ENCODE peak calls at places on chromosomes 1 and 21, in five cellular contexts. G is bronchial epithelial cell, N is AG09309, J is psoas muscle, B is hepatocyte. C is an unnamed sample.

GRCh38 chr21:46194374-46195334 is 10.4 kb upstream of the SPATC1L start:
- DNase-seq in G (no peak), N (no peak), J (no peak), B (peak; percentile 2), C (no peak)

GRCh38 chr21:43646550-43647260 is 12.6 kb downstream of the HSF2BP start:
- DNase-seq in G (peak; percentile 95), N (peak; percentile 75), J (peak; percentile 94), B (peak; percentile 94), C (peak; percentile 88)

GRCh38 chr1:218383681-218384080 is 38.5 kb downstream of the TGFB2 start:
- DNase-seq in G (peak; percentile 49), N (peak; percentile 82), J (no peak), B (no peak), C (no peak)

GRCh38 chr21:38303300-38303699 is 46.5 kb downstream of the KCNJ15 start:
- DNase-seq in G (peak; percentile 86), N (peak; percentile 93), J (peak; percentile 63), B (peak; percentile 49), C (peak; percentile 99)

GRCh38 chr1:12539705-12540579 is 78.1 kb downstream of the DHRS3 start:
- DNase-seq in G (no peak), N (peak; percentile 96), J (peak; percentile 92), B (peak; percentile 80), C (no peak)

GRCh38 chr21:34908424-34909055 is 140.6 kb downstream of the RUNX1 start:
- DNase-seq in G (peak; percentile 53), N (no peak), J (peak; percentile 51), B (peak; percentile 61), C (no peak)

GRCh38 chr21:32349333-32349944 is 43.4 kb downstream of the URB1 start:
- DNase-seq in G (no peak), N (no peak), J (no peak), B (no peak), C (no peak)

GRCh38 chr1:226349801-226350503 is 41.0 kb upstream of the LIN9 start:
- DNase-seq in G (no peak), N (no peak), J (no peak), B (peak; percentile 52), C (no peak)

GRCh38 chr1:235068155-235069121 is 60.2 kb downstream of the TOMM20 start:
- DNase-seq in G (peak; percentile 100), N (no peak), J (peak; percentile 50), B (no peak), C (peak; percentile 41)

GRCh38 chr1:179190861-179191260 is 38.6 kb downstream of the ABL2 start:
- DNase-seq in G (no peak), N (no peak), J (no peak), B (no peak), C (no peak)

GRCh38 chr1:36175137-36176095 is 19.5 kb downstream of the MAP7D1 start:
- DNase-seq in G (no peak), N (no peak), J (peak; percentile 89), B (no peak), C (no peak)

GRCh38 chr21:15848632-15849031 is 118.8 kb downstream of the USP25 start:
- DNase-seq in G (peak; percentile 89), N (no peak), J (no peak), B (peak; percentile 16), C (no peak)

GRCh38 chr1:62415687-62416086 is 21.2 kb upstream of the USP1 start:
- DNase-seq in G (no peak), N (no peak), J (no peak), B (no peak), C (no peak)

GRCh38 chr1:219567341-219567947 is 45.5 kb downstream of the ZC3H11B start:
- DNase-seq in G (peak; percentile 48), N (no peak), J (no peak), B (peak; percentile 51), C (no peak)

GRCh38 chr1:21861602-21862429 is 49.8 kb downstream of the LDLRAD2 start:
- DNase-seq in G (peak; percentile 28), N (peak; percentile 34), J (no peak), B (no peak), C (no peak)

GRCh38 chr1:97252076-97252475 is 530.5 kb downstream of the PTBP2 start:
- DNase-seq in G (peak; percentile 86), N (peak; percentile 90), J (peak; percentile 64), B (no peak), C (peak; percentile 91)

GRCh38 chr1:23599125-23599524 is 39.8 kb upstream of the ID3 start:
- DNase-seq in G (no peak), N (no peak), J (no peak), B (no peak), C (no peak)

GRCh38 chr1:23600283-23600682 is 41.0 kb upstream of the ID3 start:
- DNase-seq in G (no peak), N (no peak), J (no peak), B (no peak), C (no peak)

GRCh38 chr1:23596382-23597358 is 37.4 kb upstream of the ID3 start:
- DNase-seq in G (no peak), N (no peak), J (no peak), B (no peak), C (no peak)

GRCh38 chr1:23598424-23598823 is 39.1 kb upstream of the ID3 start:
- DNase-seq in G (no peak), N (no peak), J (no peak), B (no peak), C (no peak)

GRCh38 chr1:23597635-23598388 is 38.5 kb upstream of the ID3 start:
- DNase-seq in G (no peak), N (no peak), J (no peak), B (no peak), C (no peak)
- H3K4me3 ChIP-seq in G (no peak overlapping the region), N (no peak overlapping the region), J (no peak overlapping the region), B (no peak overlapping the region), C (no peak overlapping the region)

DNA sequence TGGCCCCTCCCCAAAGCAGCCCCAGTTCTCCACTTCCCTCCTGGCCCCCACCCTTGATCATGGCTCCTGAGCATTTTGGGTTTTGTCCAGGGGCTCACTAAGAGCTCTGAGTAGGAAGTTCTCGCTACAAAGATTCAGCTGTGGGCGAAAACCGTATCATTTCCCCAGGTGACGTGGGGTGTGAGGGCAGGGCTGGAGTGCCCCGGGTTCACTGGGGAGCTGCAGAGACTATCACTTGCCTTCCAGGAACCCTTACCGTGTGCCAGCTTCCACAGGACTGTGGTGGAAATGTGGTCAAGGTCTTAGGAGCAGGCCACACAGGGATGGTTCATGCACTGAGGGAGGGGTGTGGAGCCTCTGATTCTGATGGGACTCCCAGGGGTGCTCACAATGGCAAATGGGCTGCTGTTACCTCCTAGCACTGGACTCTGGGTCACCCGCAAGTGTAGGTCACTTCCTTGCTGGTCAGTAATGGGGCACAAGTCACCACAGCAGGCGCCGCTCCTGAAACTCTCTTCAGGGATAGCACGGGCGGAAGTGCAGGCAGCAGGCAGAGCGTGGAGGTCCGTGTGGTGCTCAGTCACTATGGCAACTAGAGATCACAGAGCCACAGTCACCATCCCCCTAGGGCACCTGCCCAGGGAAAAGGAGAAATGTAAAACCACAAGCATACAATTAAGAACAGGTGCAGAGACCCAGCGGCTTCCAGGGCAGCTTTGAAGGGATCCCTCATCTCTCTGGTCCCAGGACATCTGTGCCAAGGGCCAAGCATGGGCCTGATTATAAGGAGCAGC is 35.4 kb downstream of the RSPH1 start:
- DNase-seq in G (no peak), N (no peak), J (peak; percentile 47), B (no peak), C (no peak)
- H3K4me3 ChIP-seq in G (no peak overlapping the region), N (no peak overlapping the region), J (no peak overlapping the region), B (no peak overlapping the region), C (no peak overlapping the region)

DNA sequence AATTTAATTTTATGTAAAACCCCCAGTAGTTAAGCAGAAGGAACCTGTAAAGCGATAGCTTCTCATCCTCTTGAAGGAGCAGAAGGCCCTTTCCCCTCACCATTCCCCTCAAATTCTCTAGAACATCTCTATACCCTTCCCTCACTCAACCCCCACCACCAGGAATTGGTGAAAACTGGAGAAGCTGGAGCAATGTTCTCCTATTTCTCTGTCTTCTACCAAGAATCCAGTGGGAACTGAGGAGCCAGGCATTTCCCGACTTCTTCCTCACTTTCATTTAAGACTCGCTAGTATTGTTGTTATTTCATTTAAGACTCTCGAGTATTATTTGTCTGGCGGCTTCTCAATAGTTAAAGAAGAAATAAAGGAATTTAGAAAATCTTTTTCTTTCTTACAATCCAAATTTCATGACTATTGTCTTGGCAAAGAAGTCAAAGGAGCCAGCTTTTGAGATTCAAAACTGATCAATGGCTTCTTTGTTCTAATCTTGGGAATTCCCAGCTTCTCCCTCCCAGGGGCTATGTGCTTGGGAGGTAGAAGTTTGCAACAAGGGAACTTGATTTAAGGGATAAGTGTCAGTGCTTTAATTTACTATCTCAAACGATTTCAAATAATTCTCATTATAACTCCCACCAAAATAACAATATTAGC is 253.3 kb upstream of the ADGRL2 start:
- DNase-seq in G (no peak), N (no peak), J (no peak), B (no peak), C (no peak)
- H3K4me3 ChIP-seq in G (no peak overlapping the region), N (no peak overlapping the region), J (no peak overlapping the region), B (no peak overlapping the region), C (no peak overlapping the region)

DNA sequence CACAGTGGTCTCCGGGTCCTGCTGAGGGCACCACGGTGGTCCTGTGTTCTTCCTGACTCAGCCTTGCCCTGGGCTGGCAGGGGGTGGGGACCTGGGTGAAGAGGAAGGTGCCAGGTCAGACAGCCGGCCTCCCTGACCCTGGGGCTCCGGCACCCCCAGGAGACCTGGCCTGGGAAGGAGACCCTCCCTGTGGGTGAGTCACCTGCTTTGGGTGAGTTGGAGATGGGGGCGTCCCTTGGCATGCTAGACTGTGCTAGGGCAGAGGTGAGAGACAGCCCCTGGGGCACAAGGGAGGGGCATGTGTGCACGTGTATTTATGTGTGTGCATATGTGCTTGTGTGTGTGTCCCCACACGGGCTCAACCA is 23.4 kb downstream of the SPSB1 start:
- DNase-seq in G (no peak), N (no peak), J (no peak), B (no peak), C (no peak)
- H3K4me3 ChIP-seq in G (no peak overlapping the region), N (no peak overlapping the region), J (no peak overlapping the region), B (no peak overlapping the region), C (no peak overlapping the region)

GRCh38 chr1:244140420-244140819 is 89.3 kb downstream of the ZBTB18 start:
- DNase-seq in G (no peak), N (no peak), J (no peak), B (no peak), C (no peak)
- H3K4me3 ChIP-seq in G (no peak overlapping the region), N (no peak overlapping the region), J (no peak overlapping the region), B (no peak overlapping the region), C (no peak overlapping the region)

DNA sequence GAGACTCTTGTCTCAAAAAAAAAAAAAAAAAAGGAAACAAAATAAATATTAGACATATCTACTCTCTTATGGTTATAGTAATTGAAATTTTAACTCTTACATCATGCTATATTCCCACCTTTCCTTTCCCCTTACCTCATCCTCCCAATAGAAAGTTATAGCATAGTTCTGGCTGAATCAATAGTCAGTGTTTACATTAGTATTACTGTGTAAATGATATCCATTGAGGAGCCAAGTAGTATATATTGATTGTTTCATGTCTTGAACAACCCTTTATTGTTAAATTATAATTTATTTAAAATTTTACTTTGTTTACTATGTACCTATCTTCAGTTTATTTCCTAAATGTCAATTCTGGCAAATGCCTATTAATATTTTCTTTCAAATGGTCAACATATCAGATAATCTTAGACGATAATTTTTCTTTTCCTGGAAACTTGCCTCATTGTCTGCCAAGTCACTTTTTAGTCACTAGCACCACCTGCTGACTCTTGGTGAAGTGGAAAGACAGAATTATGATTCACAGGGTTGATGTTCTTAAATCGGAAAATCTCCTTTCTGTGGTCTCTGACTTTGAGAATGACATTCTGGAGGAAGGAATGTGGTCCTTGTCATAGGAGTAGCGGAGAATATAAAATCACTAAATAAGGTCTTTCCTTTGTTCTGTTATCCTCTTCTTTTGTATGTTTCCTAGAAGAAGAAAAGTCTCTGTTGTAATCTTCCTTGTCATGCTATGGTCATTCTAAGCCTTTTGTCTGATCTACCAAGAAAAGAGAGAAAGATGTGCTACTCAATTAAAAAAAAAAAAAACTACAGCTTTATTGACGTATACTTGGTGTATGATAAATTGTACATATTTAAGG is 8.6 kb downstream of the HJV start:
- DNase-seq in G (peak; percentile 79), N (peak; percentile 62), J (no peak), B (peak; percentile 77), C (no peak)
- H3K4me3 ChIP-seq in G (no peak overlapping the region), N (no peak overlapping the region), J (no peak overlapping the region), B (no peak overlapping the region), C (no peak overlapping the region)

C was measured in skeletal muscle cell.